ENCODE peak calls at places on chromosomes 6 and 20, in ten cellular contexts. D is GM12878, E is upper lobe of left lung, N is endothelial cell of umbilical vein, S is heart left ventricle, X is tibial nerve, H is H54, B is transverse colon, Y is right lobe of liver, J is IMR-90. Z is an unnamed sample.

GRCh38 chr20:63854766-63855362 is 6.4 kb upstream of the ABHD16B start:
- DNase-seq in Y (no peak), E (peak; percentile 79), X (no peak), D (no peak), H (no peak), N (no peak), S (peak; percentile 81), J (no peak), B (no peak), Z (no peak)

GRCh38 chr20:33790571-33790970 is 20.6 kb upstream of the CHMP4B start:
- DNase-seq in B (peak; percentile 88), Y (no peak), E (peak; percentile 22), N (no peak), H (no peak), J (no peak), X (no peak), D (no peak), S (no peak), Z (no peak)

GRCh38 chr6:29011276-29011734 is 6.2 kb upstream of the ZNF311 start:
- DNase-seq in S (peak; percentile 51), H (peak; percentile 59), D (no peak), E (peak; percentile 73), N (peak; percentile 53), Y (no peak), B (peak; percentile 19), J (peak; percentile 51), X (peak; percentile 26), Z (no peak)

GRCh38 chr6:156589281-156589680 is 187.9 kb upstream of the ARID1B start:
- DNase-seq in H (no peak), D (no peak), B (no peak), E (no peak), N (no peak), Y (no peak), S (no peak), J (peak; percentile 67), X (no peak), Z (no peak)

GRCh38 chr20:9889270-9889981 is 50.5 kb upstream of the PAK5 start:
- DNase-seq in J (no peak), N (peak; percentile 16), E (no peak), H (peak; percentile 6), S (no peak), B (no peak), X (no peak), D (peak; percentile 25), Y (no peak), Z (no peak)

GRCh38 chr6:155274533-155274932 is 10.7 kb downstream of the CLDN20 start:
- DNase-seq in J (peak; percentile 66), Y (no peak), E (no peak), B (no peak), H (no peak), D (no peak), S (no peak), X (no peak), N (peak; percentile 24), Z (no peak)

GRCh38 chr20:9617940-9618339 is 103.5 kb downstream of the LAMP5 start:
- DNase-seq in N (no peak), D (no peak), Y (no peak), S (no peak), X (no peak), H (no peak), B (no peak), E (no peak), J (peak; percentile 22), Z (no peak)

GRCh38 chr6:158226655-158227512 is 58.7 kb downstream of the GTF2H5 start:
- DNase-seq in N (no peak), H (no peak), S (no peak), Y (no peak), B (peak; percentile 41), D (no peak), E (peak; percentile 71), X (no peak), J (no peak), Z (no peak)

DNA sequence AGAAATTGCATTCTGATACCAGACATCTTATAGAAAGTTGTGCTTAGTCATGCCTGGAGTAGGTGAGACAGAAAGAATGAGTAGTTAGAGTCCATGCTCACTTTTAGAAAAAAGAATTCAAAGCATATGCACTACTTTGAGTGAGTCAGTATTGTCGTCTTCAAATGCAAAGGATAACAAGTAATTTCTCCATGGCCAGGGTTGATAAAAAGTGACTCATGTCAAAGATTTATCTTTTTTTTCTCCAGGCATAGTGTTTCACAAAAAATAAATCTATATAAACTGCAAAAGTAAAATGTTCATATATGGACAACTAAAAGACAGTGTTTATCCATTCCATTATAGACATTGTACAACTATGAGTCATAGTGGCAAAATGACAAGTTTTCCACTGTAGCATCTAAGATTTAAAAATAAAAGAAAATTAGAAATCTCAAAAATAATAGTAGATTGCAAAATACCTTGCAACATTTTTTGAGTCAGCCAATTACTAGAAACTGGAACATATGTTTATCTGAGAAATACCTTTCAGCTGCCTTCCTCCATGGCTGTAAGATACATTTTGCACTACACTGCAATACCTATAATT is 329.6 kb downstream of the GRIK2 start:
- DNase-seq in Y (no peak), B (no peak), E (no peak), D (no peak), S (no peak), X (no peak), N (peak; percentile 61), J (peak; percentile 98), H (no peak), Z (no peak)
- TF ChIP-seq POLR2A in Y (no peak), B (no peak), E (no peak), D (no peak), S (no peak), X (no peak), N (no peak), J (no peak), H (no peak), Z (no peak)

GRCh38 chr6:170434114-170434820 is 118.8 kb downstream of the PSMB1 start:
- DNase-seq in X (no peak), Y (no peak), D (no peak), E (no peak), N (no peak), H (no peak), B (no peak), S (no peak), J (peak; percentile 50), Z (no peak)
- TF ChIP-seq POLR2A in X (no peak), Y (no peak), D (no peak), E (no peak), N (no peak), H (no peak), B (no peak), S (no peak), J (no peak), Z (no peak)

GRCh38 chr20:19403549-19403948 is 191.1 kb downstream of the SLC24A3 start:
- DNase-seq in N (no peak), B (no peak), E (no peak), D (no peak), J (no peak), H (no peak), X (no peak), S (no peak), Y (no peak), Z (no peak)
- TF ChIP-seq POLR2A in N (no peak), B (no peak), E (no peak), D (no peak), J (no peak), H (no peak), X (no peak), S (no peak), Y (no peak), Z (no peak)

DNA sequence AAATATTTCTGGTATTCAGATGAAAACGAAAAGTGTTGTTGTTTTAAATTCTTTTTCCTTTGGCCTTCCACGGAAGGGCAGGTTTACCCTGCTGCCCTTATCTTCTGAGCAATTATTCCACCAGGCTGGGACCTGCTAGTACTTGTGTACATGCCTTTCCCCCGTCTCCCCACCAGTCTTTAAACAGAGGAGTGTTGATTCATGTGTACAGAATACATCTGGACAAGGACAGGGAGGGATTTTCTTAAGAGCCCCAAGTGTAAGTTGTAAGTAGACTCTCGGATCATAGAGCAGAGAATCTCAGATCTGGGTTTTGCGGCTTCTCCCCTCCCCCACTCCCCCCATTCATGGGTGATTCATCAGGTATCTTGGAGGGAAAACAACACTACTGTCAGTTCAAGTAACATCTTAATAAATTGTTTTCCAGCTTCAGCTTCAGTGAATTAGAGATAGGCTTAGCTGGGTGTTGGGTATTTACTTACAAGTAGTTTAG is 81.3 kb downstream of the RTN4IP1 start:
- DNase-seq in S (no peak), E (no peak), J (peak; percentile 85), B (no peak), Y (no peak), N (peak; percentile 75), H (no peak), X (no peak), D (no peak), Z (no peak)
- TF ChIP-seq POLR2A in S (no peak), E (no peak), J (no peak), B (no peak), Y (no peak), N (no peak), H (no peak), X (no peak), D (no peak), Z (no peak)